ENCODE peak calls at places on chromosomes 11 and 22, in six cellular contexts. One of them, this sample, is unnamed.

GRCh38 chr22:19357270-19358105 is 66.0 kb upstream of the CLTCL1 start:
- DNase-seq in astrocyte of the cerebellum: no peak
- DNase-seq in upper lobe of right lung: no peak
- DNase-seq in tibial nerve: no peak
- DNase-seq in GM12878: no peak
- DNase-seq in mucosa of descending colon: peak
- DNase-seq in this sample: peak

GRCh38 chr22:30889268-30889995 is 79.1 kb downstream of the MORC2 start:
- DNase-seq in astrocyte of the cerebellum: no peak
- DNase-seq in upper lobe of right lung: peak
- DNase-seq in tibial nerve: no peak
- DNase-seq in GM12878: no peak
- DNase-seq in mucosa of descending colon: no peak
- DNase-seq in this sample: no peak

GRCh38 chr11:100353083-100353482 is 334.0 kb upstream of the ARHGAP42 start:
- DNase-seq in astrocyte of the cerebellum: no peak
- DNase-seq in upper lobe of right lung: no peak
- DNase-seq in tibial nerve: no peak
- DNase-seq in GM12878: no peak
- DNase-seq in mucosa of descending colon: no peak
- DNase-seq in this sample: no peak

GRCh38 chr11:100356035-100356434 is 331.1 kb upstream of the ARHGAP42 start:
- DNase-seq in astrocyte of the cerebellum: no peak
- DNase-seq in upper lobe of right lung: no peak
- DNase-seq in tibial nerve: no peak
- DNase-seq in GM12878: no peak
- DNase-seq in mucosa of descending colon: no peak
- DNase-seq in this sample: no peak

GRCh38 chr11:47186076-47186936 is at the start of gene PACSIN3:
- DNase-seq in astrocyte of the cerebellum: no peak
- DNase-seq in upper lobe of right lung: peak
- DNase-seq in tibial nerve: no peak
- DNase-seq in GM12878: no peak
- DNase-seq in mucosa of descending colon: no peak
- DNase-seq in this sample: no peak

GRCh38 chr11:28342704-28343103 is 234.5 kb downstream of the METTL15 start:
- DNase-seq in astrocyte of the cerebellum: no peak
- DNase-seq in upper lobe of right lung: no peak
- DNase-seq in tibial nerve: no peak
- DNase-seq in GM12878: no peak
- DNase-seq in mucosa of descending colon: no peak
- DNase-seq in this sample: no peak

GRCh38 chr11:126163779-126164178 is 47.7 kb downstream of the RPUSD4 start:
- DNase-seq in astrocyte of the cerebellum: no peak
- DNase-seq in upper lobe of right lung: no peak
- DNase-seq in tibial nerve: no peak
- DNase-seq in GM12878: no peak
- DNase-seq in mucosa of descending colon: no peak
- DNase-seq in this sample: no peak

GRCh38 chr11:23497040-23497439 is 636.8 kb upstream of the CCDC179 start:
- DNase-seq in astrocyte of the cerebellum: no peak
- DNase-seq in upper lobe of right lung: no peak
- DNase-seq in tibial nerve: no peak
- DNase-seq in GM12878: no peak
- DNase-seq in mucosa of descending colon: no peak
- DNase-seq in this sample: no peak

GRCh38 chr11:67280341-67280790 is 8.7 kb upstream of the ANKRD13D start:
- DNase-seq in astrocyte of the cerebellum: no peak
- DNase-seq in upper lobe of right lung: peak
- DNase-seq in tibial nerve: no peak
- DNase-seq in GM12878: no peak
- DNase-seq in mucosa of descending colon: no peak
- DNase-seq in this sample: no peak

GRCh38 chr22:46753761-46754109 is 8.7 kb upstream of the TBC1D22A start:
- DNase-seq in astrocyte of the cerebellum: no peak
- DNase-seq in upper lobe of right lung: no peak
- DNase-seq in tibial nerve: no peak
- DNase-seq in GM12878: no peak
- DNase-seq in mucosa of descending colon: no peak
- DNase-seq in this sample: no peak

GRCh38 chr11:77126861-77127673 is 979 bp upstream of the MYO7A start:
- DNase-seq in astrocyte of the cerebellum: no peak
- DNase-seq in upper lobe of right lung: peak
- DNase-seq in tibial nerve: peak
- DNase-seq in GM12878: no peak
- DNase-seq in mucosa of descending colon: peak
- DNase-seq in this sample: no peak

GRCh38 chr11:121741316-121741715 is 288.5 kb upstream of the SORL1-AS1 start:
- DNase-seq in astrocyte of the cerebellum: no peak
- DNase-seq in upper lobe of right lung: no peak
- DNase-seq in tibial nerve: no peak
- DNase-seq in GM12878: no peak
- DNase-seq in mucosa of descending colon: no peak
- DNase-seq in this sample: no peak

GRCh38 chr11:125055107-125055715 is 7.9 kb upstream of the SLC37A2 start:
- DNase-seq in astrocyte of the cerebellum: no peak
- DNase-seq in upper lobe of right lung: no peak
- DNase-seq in tibial nerve: no peak
- DNase-seq in GM12878: no peak
- DNase-seq in mucosa of descending colon: no peak
- DNase-seq in this sample: no peak

GRCh38 chr11:12678991-12679390 is 4.8 kb downstream of the TEAD1 start:
- DNase-seq in astrocyte of the cerebellum: no peak
- DNase-seq in upper lobe of right lung: no peak
- DNase-seq in tibial nerve: no peak
- DNase-seq in GM12878: no peak
- DNase-seq in mucosa of descending colon: no peak
- DNase-seq in this sample: no peak

DNA sequence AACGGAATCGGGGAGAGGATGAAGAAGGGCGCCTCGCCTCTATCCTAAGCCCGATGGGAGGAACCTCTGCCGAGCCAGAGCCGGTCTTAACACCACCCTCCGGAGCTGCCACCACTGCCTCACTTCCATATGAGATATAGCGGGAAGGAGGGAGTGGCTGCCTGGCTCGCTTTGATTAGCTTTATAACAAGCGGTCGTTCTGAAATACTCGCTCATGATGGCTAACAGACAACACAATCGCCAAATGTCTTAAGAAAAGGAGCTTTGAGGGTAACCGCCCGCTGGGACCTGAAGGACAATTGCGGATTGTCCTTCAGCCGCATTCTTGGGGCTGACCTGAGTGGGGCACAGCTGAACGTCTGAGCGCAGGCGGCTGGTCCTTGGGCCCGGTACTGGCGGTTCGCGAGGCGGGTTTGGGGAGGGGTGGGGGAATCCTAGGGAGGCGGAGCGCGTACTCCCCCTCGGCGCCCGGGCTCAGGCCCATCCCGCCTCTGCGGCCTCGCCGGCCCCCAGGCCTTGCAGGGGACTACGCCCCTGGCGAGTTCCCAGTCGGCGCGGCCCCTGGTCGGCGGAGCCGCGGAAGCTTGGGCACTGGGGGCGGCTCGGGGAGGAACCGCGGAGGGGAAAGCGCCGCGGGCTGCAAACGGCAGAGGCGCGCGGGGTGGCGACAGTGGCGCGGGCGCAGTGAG is at the start of gene PLAAT5:
- DNase-seq in astrocyte of the cerebellum: no peak
- DNase-seq in upper lobe of right lung: peak
- DNase-seq in tibial nerve: no peak
- DNase-seq in GM12878: no peak
- DNase-seq in mucosa of descending colon: peak
- DNase-seq in this sample: no peak
- H3K4me3 ChIP-seq in astrocyte of the cerebellum: peak
- H3K4me3 ChIP-seq in upper lobe of right lung: peak
- H3K4me3 ChIP-seq in tibial nerve: peak
- H3K4me3 ChIP-seq in GM12878: no peak
- H3K4me3 ChIP-seq in mucosa of descending colon: no peak
- H3K4me3 ChIP-seq in this sample: no peak

GRCh38 chr22:37269930-37270678 is 12.2 kb upstream of the CYTH4 start:
- DNase-seq in astrocyte of the cerebellum: no peak
- DNase-seq in upper lobe of right lung: no peak
- DNase-seq in tibial nerve: no peak
- DNase-seq in GM12878: no peak
- DNase-seq in mucosa of descending colon: no peak
- DNase-seq in this sample: no peak

GRCh38 chr22:37267128-37267587 is 15.2 kb upstream of the CYTH4 start:
- DNase-seq in astrocyte of the cerebellum: no peak
- DNase-seq in upper lobe of right lung: peak
- DNase-seq in tibial nerve: no peak
- DNase-seq in GM12878: no peak
- DNase-seq in mucosa of descending colon: peak
- DNase-seq in this sample: no peak

GRCh38 chr22:37263966-37264887 is 18.1 kb upstream of the CYTH4 start:
- DNase-seq in astrocyte of the cerebellum: no peak
- DNase-seq in upper lobe of right lung: peak
- DNase-seq in tibial nerve: no peak
- DNase-seq in GM12878: no peak
- DNase-seq in mucosa of descending colon: no peak
- DNase-seq in this sample: no peak

GRCh38 chr22:37267661-37268413 is 14.5 kb upstream of the CYTH4 start:
- DNase-seq in astrocyte of the cerebellum: no peak
- DNase-seq in upper lobe of right lung: peak
- DNase-seq in tibial nerve: no peak
- DNase-seq in GM12878: no peak
- DNase-seq in mucosa of descending colon: no peak
- DNase-seq in this sample: no peak

GRCh38 chr22:37266581-37267127 is 15.7 kb upstream of the CYTH4 start:
- DNase-seq in astrocyte of the cerebellum: no peak
- DNase-seq in upper lobe of right lung: peak
- DNase-seq in tibial nerve: no peak
- DNase-seq in GM12878: no peak
- DNase-seq in mucosa of descending colon: no peak
- DNase-seq in this sample: no peak
- H3K4me3 ChIP-seq in astrocyte of the cerebellum: peak
- H3K4me3 ChIP-seq in upper lobe of right lung: peak
- H3K4me3 ChIP-seq in tibial nerve: peak
- H3K4me3 ChIP-seq in GM12878: peak
- H3K4me3 ChIP-seq in mucosa of descending colon: no peak
- H3K4me3 ChIP-seq in this sample: peak

DNA sequence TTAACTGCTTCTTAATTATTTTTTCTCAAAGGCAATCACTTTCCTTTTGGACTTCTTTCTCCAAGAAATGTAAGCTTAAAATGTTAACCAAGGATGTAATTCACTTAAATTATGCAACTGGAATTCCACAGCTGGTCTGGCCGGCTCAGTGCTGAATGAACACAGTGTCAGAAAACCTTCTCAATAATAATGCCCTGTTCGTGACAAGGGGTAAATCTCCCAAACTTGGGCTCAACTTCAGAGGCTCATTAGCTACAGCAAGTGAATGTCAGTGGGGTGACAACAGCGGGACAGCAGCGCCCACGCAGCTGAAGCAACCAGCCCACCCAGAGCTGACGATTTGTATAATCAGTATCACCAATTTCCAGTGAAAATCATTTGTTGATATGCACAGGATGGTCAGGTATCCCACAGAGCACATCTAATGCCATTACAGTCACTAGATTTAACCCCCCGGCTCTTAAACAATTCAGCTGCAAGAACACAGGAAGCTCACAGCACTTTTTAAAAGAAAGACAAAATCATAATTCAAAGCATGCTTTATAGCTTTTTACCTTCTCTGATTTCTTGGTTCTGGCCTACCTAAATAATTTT is 704.8 kb downstream of the DLG2 start:
- DNase-seq in astrocyte of the cerebellum: no peak
- DNase-seq in upper lobe of right lung: no peak
- DNase-seq in tibial nerve: no peak
- DNase-seq in GM12878: no peak
- DNase-seq in mucosa of descending colon: no peak
- DNase-seq in this sample: no peak
- H3K4me3 ChIP-seq in astrocyte of the cerebellum: no peak
- H3K4me3 ChIP-seq in upper lobe of right lung: no peak
- H3K4me3 ChIP-seq in tibial nerve: no peak
- H3K4me3 ChIP-seq in GM12878: no peak
- H3K4me3 ChIP-seq in mucosa of descending colon: no peak
- H3K4me3 ChIP-seq in this sample: no peak

GRCh38 chr11:128467610-128468041 is 119.7 kb downstream of the ETS1 start:
- DNase-seq in astrocyte of the cerebellum: peak
- DNase-seq in upper lobe of right lung: no peak
- DNase-seq in tibial nerve: peak
- DNase-seq in GM12878: no peak
- DNase-seq in mucosa of descending colon: no peak
- DNase-seq in this sample: peak
- H3K4me3 ChIP-seq in astrocyte of the cerebellum: no peak
- H3K4me3 ChIP-seq in upper lobe of right lung: no peak
- H3K4me3 ChIP-seq in tibial nerve: no peak
- H3K4me3 ChIP-seq in GM12878: no peak
- H3K4me3 ChIP-seq in mucosa of descending colon: no peak
- H3K4me3 ChIP-seq in this sample: no peak

GRCh38 chr11:844693-845644 is 2.3 kb downstream of the TSPAN4 start:
- DNase-seq in astrocyte of the cerebellum: peak
- DNase-seq in upper lobe of right lung: peak
- DNase-seq in tibial nerve: peak
- DNase-seq in GM12878: no peak
- DNase-seq in mucosa of descending colon: peak
- DNase-seq in this sample: peak
- H3K4me3 ChIP-seq in astrocyte of the cerebellum: peak
- H3K4me3 ChIP-seq in upper lobe of right lung: peak
- H3K4me3 ChIP-seq in tibial nerve: peak
- H3K4me3 ChIP-seq in GM12878: no peak
- H3K4me3 ChIP-seq in mucosa of descending colon: no peak
- H3K4me3 ChIP-seq in this sample: peak

GRCh38 chr11:32151036-32151435 is 60.2 kb downstream of the RCN1 start:
- DNase-seq in astrocyte of the cerebellum: no peak
- DNase-seq in upper lobe of right lung: no peak
- DNase-seq in tibial nerve: no peak
- DNase-seq in GM12878: no peak
- DNase-seq in mucosa of descending colon: no peak
- DNase-seq in this sample: no peak
- H3K4me3 ChIP-seq in astrocyte of the cerebellum: no peak
- H3K4me3 ChIP-seq in upper lobe of right lung: no peak
- H3K4me3 ChIP-seq in tibial nerve: no peak
- H3K4me3 ChIP-seq in GM12878: no peak
- H3K4me3 ChIP-seq in mucosa of descending colon: no peak
- H3K4me3 ChIP-seq in this sample: no peak

DNA sequence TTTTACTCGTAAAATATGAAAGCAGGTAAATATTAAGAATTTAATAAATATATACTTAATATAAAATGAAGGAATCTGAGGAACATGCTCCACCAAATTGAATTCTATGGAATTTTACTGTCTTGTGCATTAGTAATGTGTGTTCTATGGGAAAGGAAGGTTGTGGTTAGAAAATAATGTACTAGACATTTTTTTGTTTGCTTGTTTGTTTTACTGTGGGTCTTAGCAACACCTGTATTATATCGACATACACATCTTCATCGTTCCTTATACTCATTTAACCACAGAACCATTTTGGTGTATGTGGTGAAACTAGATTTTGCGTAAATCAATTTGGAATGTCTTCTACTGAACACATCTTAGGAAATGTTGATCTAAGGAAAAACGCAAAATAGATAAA is 114.1 kb upstream of the MTMR2 start:
- DNase-seq in astrocyte of the cerebellum: no peak
- DNase-seq in upper lobe of right lung: no peak
- DNase-seq in tibial nerve: no peak
- DNase-seq in GM12878: no peak
- DNase-seq in mucosa of descending colon: no peak
- DNase-seq in this sample: no peak
- H3K4me3 ChIP-seq in astrocyte of the cerebellum: no peak
- H3K4me3 ChIP-seq in upper lobe of right lung: no peak
- H3K4me3 ChIP-seq in tibial nerve: no peak
- H3K4me3 ChIP-seq in GM12878: no peak
- H3K4me3 ChIP-seq in mucosa of descending colon: no peak
- H3K4me3 ChIP-seq in this sample: no peak

This sample was measured in AG04450.